ENCODE peak calls at places on chromosomes 3 and 15, in six cellular contexts. V is bronchial epithelial cell, Y is thoracic aorta, D is mesendoderm, Q is uterus, X is fibroblast of mammary gland. P is an unnamed sample.

GRCh38 chr3:150930839-150931238 is 25.6 kb upstream of the MINDY4B start:
- DNase-seq in V (no peak), Y (no peak), D (no peak), Q (no peak), X (no peak), P (no peak)

GRCh38 chr3:127655641-127656040 is 17.1 kb upstream of the ABTB1 start:
- DNase-seq in V (peak; percentile 15), Y (no peak), D (peak; percentile 77), Q (no peak), X (peak; percentile 62), P (no peak)

GRCh38 chr3:153138267-153139210 is 23.5 kb upstream of the RAP2B start:
- DNase-seq in V (peak; percentile 100), Y (peak; percentile 13), D (peak; percentile 96), Q (peak; percentile 38), X (peak; percentile 94), P (peak; percentile 100)

GRCh38 chr3:126459763-126460127 is 15.9 kb downstream of the ZXDC start:
- DNase-seq in V (no peak), Y (no peak), D (no peak), Q (no peak), X (no peak), P (no peak)

GRCh38 chr15:85048430-85048829 is 66.8 kb downstream of the PDE8A start:
- DNase-seq in V (peak; percentile 33), Y (no peak), D (no peak), Q (no peak), X (no peak), P (no peak)

GRCh38 chr3:25493246-25493645 is 65.2 kb downstream of the RARB start:
- DNase-seq in V (no peak), Y (no peak), D (no peak), Q (no peak), X (no peak), P (no peak)

GRCh38 chr15:83327041-83327440 is 42.6 kb upstream of the BNC1 start:
- DNase-seq in V (peak; percentile 35), Y (no peak), D (peak; percentile 45), Q (no peak), X (peak; percentile 18), P (no peak)

GRCh38 chr3:12479919-12480425 is 4.3 kb upstream of the TSEN2 start:
- DNase-seq in V (peak; percentile 32), Y (no peak), D (peak; percentile 69), Q (peak; percentile 20), X (peak; percentile 69), P (peak; percentile 8)

GRCh38 chr3:127774647-127775046 is 47.7 kb downstream of the MGLL start:
- DNase-seq in V (no peak), Y (no peak), D (no peak), Q (no peak), X (no peak), P (no peak)

GRCh38 chr3:30895329-30895728 is 868 bp upstream of the GADL1 start:
- DNase-seq in V (no peak), Y (no peak), D (no peak), Q (no peak), X (no peak), P (no peak)

GRCh38 chr15:60006808-60007346 is 2.8 kb downstream of the FOXB1 start:
- DNase-seq in V (no peak), Y (no peak), D (no peak), Q (no peak), X (no peak), P (no peak)
- H3K4me3 ChIP-seq in V (peak overlapping the region; percentile 36), Y (peak overlapping the region; percentile 72), D (no peak overlapping the region), Q (no peak overlapping the region), X (no peak overlapping the region), P (peak overlapping the region; percentile 43)

GRCh38 chr3:141384575-141384974 is 16.3 kb downstream of the ZBTB38 start:
- DNase-seq in V (no peak), Y (no peak), D (no peak), Q (no peak), X (no peak), P (no peak)

GRCh38 chr3:141384157-141384556 is 15.9 kb downstream of the ZBTB38 start:
- DNase-seq in V (no peak), Y (no peak), D (no peak), Q (no peak), X (peak; percentile 62), P (no peak)

GRCh38 chr3:141386080-141386594 is 17.8 kb downstream of the ZBTB38 start:
- DNase-seq in V (no peak), Y (no peak), D (no peak), Q (no peak), X (no peak), P (no peak)

GRCh38 chr3:141386611-141387110 is 18.4 kb downstream of the ZBTB38 start:
- DNase-seq in V (no peak), Y (no peak), D (no peak), Q (no peak), X (peak; percentile 74), P (no peak)

GRCh38 chr3:141385386-141386079 is 17.2 kb downstream of the ZBTB38 start:
- DNase-seq in V (no peak), Y (no peak), D (no peak), Q (no peak), X (no peak), P (no peak)
- H3K4me3 ChIP-seq in V (peak overlapping the region; percentile 16), Y (peak overlapping the region; percentile 6), D (no peak overlapping the region), Q (no peak overlapping the region), X (peak overlapping the region; percentile 56), P (no peak overlapping the region)

GRCh38 chr15:72786244-72786641 is 2.7 kb upstream of the ADPGK start:
- DNase-seq in V (no peak), Y (no peak), D (no peak), Q (no peak), X (no peak), P (no peak)

GRCh38 chr15:72785452-72786243 is 2.1 kb upstream of the ADPGK start:
- DNase-seq in V (no peak), Y (no peak), D (no peak), Q (no peak), X (peak; percentile 45), P (no peak)

GRCh38 chr15:72782993-72783562 is 480 bp downstream of the ADPGK start:
- DNase-seq in V (peak; percentile 25), Y (no peak), D (peak; percentile 74), Q (peak; percentile 46), X (peak; percentile 42), P (peak; percentile 41)

GRCh38 chr15:72783563-72784232 is at the start of gene ADPGK:
- DNase-seq in V (peak; percentile 67), Y (peak; percentile 47), D (peak; percentile 92), Q (peak; percentile 86), X (peak; percentile 85), P (peak; percentile 95)

GRCh38 chr15:72784233-72784876 is 797 bp upstream of the ADPGK start:
- DNase-seq in V (peak; percentile 77), Y (no peak), D (peak; percentile 76), Q (peak; percentile 62), X (peak; percentile 88), P (peak; percentile 80)
- H3K4me3 ChIP-seq in V (peak overlapping the region; percentile 91), Y (peak overlapping the region; percentile 95), D (peak overlapping the region; percentile 30), Q (peak overlapping the region; percentile 74), X (peak overlapping the region; percentile 74), P (peak overlapping the region; percentile 97)

GRCh38 chr3:131363275-131363674 is 18.3 kb upstream of the NUDT16 start:
- DNase-seq in V (no peak), Y (no peak), D (no peak), Q (no peak), X (no peak), P (no peak)

GRCh38 chr3:131357275-131357674 is 24.3 kb upstream of the NUDT16 start:
- DNase-seq in V (no peak), Y (no peak), D (no peak), Q (no peak), X (no peak), P (no peak)

GRCh38 chr3:131360191-131360590 is 21.4 kb upstream of the NUDT16 start:
- DNase-seq in V (no peak), Y (no peak), D (no peak), Q (no peak), X (no peak), P (no peak)

GRCh38 chr3:131356006-131356405 is 25.6 kb upstream of the NUDT16 start:
- DNase-seq in V (no peak), Y (no peak), D (no peak), Q (no peak), X (peak; percentile 18), P (peak; percentile 18)

GRCh38 chr3:131361464-131362421 is 19.8 kb upstream of the NUDT16 start:
- DNase-seq in V (peak; percentile 81), Y (peak; percentile 33), D (peak; percentile 99), Q (peak; percentile 55), X (peak; percentile 64), P (peak; percentile 65)
- H3K4me3 ChIP-seq in V (peak overlapping the region; percentile 65), Y (peak overlapping the region; percentile 73), D (peak overlapping the region; percentile 80), Q (peak overlapping the region; percentile 38), X (peak overlapping the region; percentile 49), P (peak overlapping the region; percentile 42)

GRCh38 chr15:78159395-78159794 is 10.2 kb downstream of the IDH3A start:
- DNase-seq in V (no peak), Y (no peak), D (no peak), Q (no peak), X (no peak), P (no peak)

GRCh38 chr15:78168591-78168990 is 19.4 kb downstream of the IDH3A start:
- DNase-seq in V (no peak), Y (no peak), D (no peak), Q (no peak), X (no peak), P (no peak)

GRCh38 chr15:78162038-78162437 is 12.9 kb downstream of the IDH3A start:
- DNase-seq in V (no peak), Y (no peak), D (no peak), Q (no peak), X (no peak), P (no peak)

GRCh38 chr15:78167227-78167888 is 18.2 kb downstream of the IDH3A start:
- DNase-seq in V (no peak), Y (no peak), D (no peak), Q (no peak), X (no peak), P (no peak)

GRCh38 chr15:78164010-78164409 is 14.8 kb downstream of the IDH3A start:
- DNase-seq in V (no peak), Y (no peak), D (no peak), Q (no peak), X (no peak), P (no peak)
- H3K4me3 ChIP-seq in V (no peak overlapping the region), Y (no peak overlapping the region), D (no peak overlapping the region), Q (no peak overlapping the region), X (no peak overlapping the region), P (no peak overlapping the region)

DNA sequence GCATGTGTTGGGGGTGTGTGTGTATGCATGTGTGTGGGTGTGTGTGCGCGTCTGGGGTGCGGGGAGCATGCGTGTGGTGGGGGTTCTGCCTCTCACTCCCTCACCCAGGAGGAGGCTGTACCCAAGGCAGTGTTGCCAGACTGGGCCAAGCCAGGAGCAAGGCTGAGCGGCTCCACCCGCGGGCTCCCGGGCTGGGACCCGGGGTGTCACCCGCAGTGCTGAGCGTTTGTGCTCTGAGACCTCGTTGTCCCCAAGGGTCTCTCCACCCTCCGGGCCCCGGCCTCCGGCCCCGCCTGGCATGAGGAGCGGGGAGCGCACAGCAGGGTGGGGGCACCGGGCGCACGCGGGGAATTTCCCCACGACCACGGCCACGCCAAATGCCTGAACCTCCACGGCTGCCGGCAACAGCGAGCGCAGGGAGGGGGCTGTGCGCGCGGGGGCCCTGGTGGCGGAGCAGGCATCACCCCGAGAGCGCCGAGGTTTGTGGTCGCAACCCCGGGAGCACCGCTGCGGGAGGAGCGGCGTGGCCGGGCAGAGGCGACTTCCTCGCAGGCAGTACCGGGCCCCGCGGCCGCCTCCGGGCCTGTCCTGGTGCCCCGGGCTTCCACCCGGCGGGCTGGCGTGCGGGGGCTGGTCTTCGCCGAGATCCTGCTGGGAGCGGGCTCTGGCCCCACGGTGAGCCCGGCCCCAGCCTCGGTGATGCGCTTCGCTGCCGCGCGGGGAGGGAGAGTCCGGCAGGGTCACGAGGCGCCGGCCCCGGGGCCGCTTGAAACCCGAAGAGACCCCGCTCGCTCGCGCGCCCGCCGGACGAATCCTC is 7.4 kb upstream of the OCA2 start:
- DNase-seq in V (no peak), Y (no peak), D (no peak), Q (no peak), X (no peak), P (no peak)
- H3K4me3 ChIP-seq in V (peak overlapping the region; percentile 39), Y (peak overlapping the region; percentile 80), D (no peak overlapping the region), Q (peak overlapping the region; percentile 27), X (peak overlapping the region; percentile 38), P (peak overlapping the region; percentile 37)